ENCODE peak calls at places on chromosomes 3 and 15, in four cellular contexts. One of them, this sample, is unnamed.

GRCh38 chr3:32973982-32974381 is 22.5 kb downstream of the CCR4 start:
- DNase-seq in K562: no peak
- DNase-seq in GM12878: no peak
- DNase-seq in HepG2: no peak
- DNase-seq in this sample: no peak

GRCh38 chr3:51585197-51585596 is 46.7 kb downstream of the RAD54L2 start:
- DNase-seq in GM12878: no peak
- DNase-seq in K562: no peak
- DNase-seq in HepG2: no peak
- DNase-seq in this sample: no peak

GRCh38 chr3:57079221-57079831 is 18.9 kb downstream of the SPATA12 start:
- DNase-seq in K562: peak; percentile 73
- DNase-seq in HepG2: peak; percentile 28
- DNase-seq in GM12878: no peak
- DNase-seq in this sample: peak; percentile 27

GRCh38 chr15:42605281-42605744 is 29.9 kb downstream of the STARD9 start:
- DNase-seq in GM12878: peak; percentile 59
- DNase-seq in HepG2: no peak
- DNase-seq in K562: no peak
- DNase-seq in this sample: peak; percentile 81

GRCh38 chr3:43632986-43633385 is 11.2 kb upstream of the ANO10 start:
- DNase-seq in HepG2: no peak
- DNase-seq in K562: no peak
- DNase-seq in GM12878: no peak
- DNase-seq in this sample: no peak

GRCh38 chr3:99862208-99862607 is 44.5 kb downstream of the CMSS1 start:
- DNase-seq in K562: no peak
- DNase-seq in GM12878: no peak
- DNase-seq in HepG2: no peak
- DNase-seq in this sample: peak; percentile 51

GRCh38 chr3:56476771-56477170 is 8.5 kb upstream of the ERC2 start:
- DNase-seq in HepG2: no peak
- DNase-seq in GM12878: no peak
- DNase-seq in K562: no peak
- DNase-seq in this sample: no peak

GRCh38 chr15:88646088-88646405 is 7.2 kb downstream of the ISG20 start:
- DNase-seq in HepG2: no peak
- DNase-seq in K562: no peak
- DNase-seq in GM12878: no peak
- DNase-seq in this sample: no peak

DNA sequence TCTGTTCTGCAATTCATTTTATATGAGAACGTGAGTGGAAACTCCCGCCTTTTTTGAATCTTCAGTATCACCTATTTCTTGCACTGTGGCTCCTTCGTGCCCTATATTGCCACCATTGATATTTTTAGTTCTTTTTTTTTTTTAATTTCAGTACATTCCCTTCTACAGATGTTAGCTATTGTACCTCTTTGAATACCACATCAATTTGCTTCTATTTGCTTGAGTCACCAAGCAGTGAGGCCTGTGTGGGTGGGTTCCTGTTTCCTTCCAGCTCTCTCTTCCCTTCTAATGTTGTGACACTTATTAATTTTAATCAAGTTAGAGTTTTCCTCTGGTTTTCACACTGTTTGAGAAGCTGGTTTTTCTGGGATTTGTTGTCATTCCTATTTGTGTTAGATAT is 8.7 kb downstream of the HACD2 start:
- DNase-seq in HepG2: no peak
- DNase-seq in GM12878: no peak
- DNase-seq in K562: no peak
- DNase-seq in this sample: peak; percentile 33
- H3K27ac ChIP-seq in HepG2: no peak overlapping the region
- H3K27ac ChIP-seq in GM12878: peak overlapping the region; percentile 25
- H3K27ac ChIP-seq in K562: no peak overlapping the region
- H3K27ac ChIP-seq in this sample: no peak overlapping the region

GRCh38 chr15:96344120-96344705 is 13.7 kb downstream of the NR2F2 start:
- DNase-seq in HepG2: no peak
- DNase-seq in K562: no peak
- DNase-seq in GM12878: no peak
- DNase-seq in this sample: peak; percentile 52

GRCh38 chr15:96347181-96348111 is 16.9 kb downstream of the NR2F2 start:
- DNase-seq in HepG2: no peak
- DNase-seq in GM12878: no peak
- DNase-seq in K562: peak; percentile 45
- DNase-seq in this sample: peak; percentile 86

GRCh38 chr15:96344706-96345559 is 14.4 kb downstream of the NR2F2 start:
- DNase-seq in HepG2: no peak
- DNase-seq in K562: no peak
- DNase-seq in GM12878: no peak
- DNase-seq in this sample: peak; percentile 63

GRCh38 chr15:96346409-96346808 is 15.9 kb downstream of the NR2F2 start:
- DNase-seq in GM12878: no peak
- DNase-seq in K562: no peak
- DNase-seq in HepG2: no peak
- DNase-seq in this sample: peak; percentile 63

DNA sequence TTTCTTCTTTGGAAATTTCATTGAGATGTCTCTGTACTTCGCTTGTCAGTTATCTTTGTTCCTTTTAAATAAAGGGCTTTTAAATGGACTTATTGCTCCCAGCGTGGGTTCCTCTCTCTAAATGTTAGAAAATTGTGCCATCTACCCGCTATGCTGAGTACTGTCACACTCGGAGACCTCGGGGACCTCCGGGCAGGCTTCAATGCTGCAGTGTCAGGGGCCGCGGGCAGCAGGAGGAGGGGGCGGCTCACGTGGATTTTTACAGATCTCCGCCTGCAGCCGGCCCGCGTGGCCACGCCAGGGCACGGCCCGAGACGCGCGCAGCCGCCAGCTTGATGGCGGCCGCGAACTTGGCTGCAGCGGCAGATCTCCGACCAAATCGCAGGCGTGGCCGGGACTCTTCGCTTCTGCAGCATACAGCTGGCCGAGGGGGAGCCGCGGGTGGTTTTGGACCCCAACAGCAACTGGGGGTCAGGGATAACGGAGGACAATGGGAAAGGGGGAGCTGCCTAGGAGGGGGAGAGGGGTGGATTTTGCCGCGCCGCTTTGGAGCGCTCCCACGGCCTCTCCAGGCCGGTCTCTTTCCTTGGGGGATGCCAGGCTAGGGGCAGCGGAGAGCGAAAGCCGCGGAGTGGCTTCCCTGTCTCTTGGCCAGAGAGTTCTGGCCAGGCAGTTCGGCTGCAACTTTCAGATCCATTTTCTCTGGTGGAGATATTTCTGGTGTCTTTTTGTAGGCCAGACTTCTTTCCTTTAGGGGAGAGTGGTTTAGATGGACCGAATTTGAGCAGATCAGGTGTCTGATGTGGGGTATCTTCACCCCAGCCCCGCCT is 15.3 kb downstream of the NR2F2 start:
- DNase-seq in GM12878: no peak
- DNase-seq in HepG2: peak; percentile 47
- DNase-seq in K562: no peak
- DNase-seq in this sample: peak; percentile 86
- TF ChIP-seq MYC in GM12878: no peak
- TF ChIP-seq MYC in HepG2: no peak
- TF ChIP-seq MYC in K562: no peak
- TF ChIP-seq MYC in this sample: no peak

GRCh38 chr3:128430731-128431130 is 36.0 kb downstream of the DNAJB8 start:
- DNase-seq in K562: no peak
- DNase-seq in GM12878: no peak
- DNase-seq in HepG2: no peak
- DNase-seq in this sample: no peak

GRCh38 chr3:128432301-128432897 is 34.3 kb downstream of the DNAJB8 start:
- DNase-seq in GM12878: no peak
- DNase-seq in K562: no peak
- DNase-seq in HepG2: no peak
- DNase-seq in this sample: no peak

GRCh38 chr3:128430276-128430675 is 36.4 kb downstream of the DNAJB8 start:
- DNase-seq in HepG2: no peak
- DNase-seq in K562: no peak
- DNase-seq in GM12878: no peak
- DNase-seq in this sample: no peak

GRCh38 chr3:128432898-128433629 is 33.6 kb downstream of the DNAJB8 start:
- DNase-seq in GM12878: no peak
- DNase-seq in K562: peak; percentile 44
- DNase-seq in HepG2: no peak
- DNase-seq in this sample: no peak

GRCh38 chr3:128431803-128432300 is 34.8 kb downstream of the DNAJB8 start:
- DNase-seq in K562: no peak
- DNase-seq in HepG2: no peak
- DNase-seq in GM12878: no peak
- DNase-seq in this sample: no peak
- H3K9ac ChIP-seq in K562: peak overlapping the region; percentile 36
- H3K9ac ChIP-seq in HepG2: no peak overlapping the region
- H3K9ac ChIP-seq in GM12878: no peak overlapping the region
- H3K9ac ChIP-seq in this sample: no peak overlapping the region

GRCh38 chr3:98592345-98592935 is 971 bp downstream of the CPOX start:
- DNase-seq in HepG2: no peak
- DNase-seq in GM12878: no peak
- DNase-seq in K562: no peak
- DNase-seq in this sample: no peak
- H3K27ac ChIP-seq in HepG2: no peak overlapping the region
- H3K27ac ChIP-seq in GM12878: peak overlapping the region; percentile 84
- H3K27ac ChIP-seq in K562: peak overlapping the region; percentile 84
- H3K27ac ChIP-seq in this sample: no peak overlapping the region

GRCh38 chr15:100900136-100900894 is 18.8 kb upstream of the LRRK1 start:
- DNase-seq in K562: no peak
- DNase-seq in HepG2: no peak
- DNase-seq in GM12878: no peak
- DNase-seq in this sample: no peak
- TF ChIP-seq MYC in K562: no peak
- TF ChIP-seq MYC in HepG2: no peak
- TF ChIP-seq MYC in GM12878: no peak
- TF ChIP-seq MYC in this sample: no peak

DNA sequence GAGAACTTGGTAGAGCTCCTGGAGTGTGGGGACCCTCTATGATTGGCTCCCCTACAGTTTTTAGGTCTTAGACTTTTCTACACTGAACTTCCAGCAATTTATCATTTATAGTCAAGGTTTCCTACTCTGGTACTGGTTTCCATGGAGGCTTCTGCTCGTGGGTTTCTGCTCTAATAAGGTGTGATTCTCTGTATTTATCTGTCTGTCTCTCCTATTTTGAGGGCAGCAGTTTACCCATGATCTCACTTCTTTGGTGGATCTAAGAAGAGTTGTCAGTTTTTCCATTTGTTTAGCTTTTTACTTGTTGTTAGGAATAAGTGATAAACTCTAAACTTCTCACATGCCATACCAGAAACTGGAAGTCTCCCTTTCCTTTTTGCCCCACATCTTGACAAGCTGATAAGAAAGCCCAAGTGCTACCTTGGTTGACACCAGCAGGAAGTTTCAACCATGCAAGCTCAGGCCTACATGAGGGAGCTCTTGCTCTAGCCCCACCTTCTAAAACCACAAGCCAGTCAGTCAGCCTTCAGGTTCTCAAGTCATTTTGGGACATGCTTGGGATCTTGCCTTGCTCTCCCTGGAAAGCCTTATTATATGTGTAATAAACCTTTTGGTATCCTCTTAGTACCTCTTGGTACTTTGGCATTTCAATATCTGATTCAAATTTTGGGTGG is 10.0 kb downstream of the TIMMDC1 start:
- DNase-seq in GM12878: peak; percentile 19
- DNase-seq in K562: peak; percentile 57
- DNase-seq in HepG2: no peak
- DNase-seq in this sample: no peak
- H3K9ac ChIP-seq in GM12878: no peak overlapping the region
- H3K9ac ChIP-seq in K562: no peak overlapping the region
- H3K9ac ChIP-seq in HepG2: no peak overlapping the region
- H3K9ac ChIP-seq in this sample: no peak overlapping the region

GRCh38 chr3:16547555-16547954 is 34.1 kb upstream of the RFTN1 start:
- DNase-seq in HepG2: no peak
- DNase-seq in GM12878: no peak
- DNase-seq in K562: no peak
- DNase-seq in this sample: no peak

GRCh38 chr3:16548721-16549120 is 35.2 kb upstream of the RFTN1 start:
- DNase-seq in HepG2: no peak
- DNase-seq in GM12878: no peak
- DNase-seq in K562: no peak
- DNase-seq in this sample: no peak

GRCh38 chr3:16545413-16546185 is 32.1 kb upstream of the RFTN1 start:
- DNase-seq in GM12878: no peak
- DNase-seq in HepG2: no peak
- DNase-seq in K562: no peak
- DNase-seq in this sample: no peak

GRCh38 chr3:16547958-16548357 is 34.5 kb upstream of the RFTN1 start:
- DNase-seq in K562: no peak
- DNase-seq in GM12878: no peak
- DNase-seq in HepG2: no peak
- DNase-seq in this sample: no peak

DNA sequence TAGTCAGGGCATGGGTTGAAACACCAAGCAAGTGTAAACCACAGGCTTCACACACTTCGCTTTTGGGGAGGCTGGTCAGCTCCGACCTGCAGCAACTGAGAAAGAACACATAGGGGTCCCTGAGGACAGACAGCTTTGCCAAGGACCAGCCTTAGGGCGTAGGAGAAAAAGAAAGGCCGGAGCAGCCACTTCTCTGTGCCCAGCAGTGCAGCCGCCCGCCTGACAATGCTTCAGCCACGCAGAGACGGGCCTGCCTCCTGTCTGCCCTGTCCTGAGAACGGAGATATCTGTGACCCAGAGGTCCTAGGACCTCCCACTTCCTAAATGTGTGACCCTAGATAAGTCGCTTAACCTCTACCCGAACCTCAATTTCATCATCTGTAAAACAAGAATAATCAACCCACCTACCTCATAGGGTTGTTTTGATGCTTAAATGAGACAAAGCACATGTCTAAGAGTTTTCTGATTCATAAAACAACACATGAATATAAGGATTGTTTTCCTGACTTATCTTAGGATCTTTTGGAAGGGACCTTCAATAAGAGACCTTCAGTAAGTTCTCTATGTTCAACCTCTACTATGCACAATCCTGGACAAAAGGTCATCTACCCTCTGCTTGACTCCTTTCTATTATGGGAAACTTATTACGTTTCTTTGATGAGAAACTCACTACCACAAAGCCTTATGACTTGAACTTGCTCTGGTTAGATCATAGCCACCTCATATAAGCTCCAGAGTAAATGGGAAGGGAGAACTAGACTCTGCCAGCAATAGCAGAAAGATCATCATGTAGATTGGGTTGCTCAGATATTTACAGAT is 32.9 kb upstream of the RFTN1 start:
- DNase-seq in K562: peak; percentile 63
- DNase-seq in GM12878: no peak
- DNase-seq in HepG2: no peak
- DNase-seq in this sample: peak; percentile 4
- H3K27ac ChIP-seq in K562: no peak overlapping the region
- H3K27ac ChIP-seq in GM12878: no peak overlapping the region
- H3K27ac ChIP-seq in HepG2: no peak overlapping the region
- H3K27ac ChIP-seq in this sample: no peak overlapping the region

This sample was measured in endothelial cell of umbilical vein.